ENCODE peak calls at places on chromosomes 3 and 15, in eight cellular contexts. W is GM23248, U is fibroblast of lung, V is PC-3, F is PC-9, B is neural progenitor cell, H is hepatocyte, C is H1. Y is an unnamed sample.

GRCh38 chr3:176842914-176843313 is 354.4 kb downstream of the TBL1XR1 start:
- DNase-seq in V (no peak), F (no peak), U (no peak), H (no peak), W (no peak), B (no peak), C (no peak), Y (no peak)

GRCh38 chr3:195086885-195087284 is 184.1 kb downstream of the XXYLT1 start:
- DNase-seq in B (no peak), F (no peak), H (no peak), W (no peak), V (no peak), U (no peak), C (no peak), Y (no peak)

GRCh38 chr3:149659173-149659468 is 1.3 kb upstream of the WWTR1 start:
- DNase-seq in H (no peak), C (no peak), W (no peak), B (no peak), U (peak; percentile 52), F (no peak), V (no peak), Y (no peak)

GRCh38 chr15:87722941-87723691 is 533.4 kb downstream of the NTRK3 start:
- DNase-seq in H (no peak), F (no peak), C (no peak), B (peak; percentile 45), U (no peak), V (peak; percentile 22), W (no peak), Y (no peak)

GRCh38 chr3:142953443-142953842 is 10.0 kb downstream of the PAQR9 start:
- DNase-seq in H (no peak), V (no peak), U (no peak), F (no peak), B (no peak), W (no peak), C (no peak), Y (no peak)

GRCh38 chr15:39770748-39771689 is 11.6 kb downstream of the FSIP1 start:
- DNase-seq in W (peak; percentile 93), B (no peak), V (no peak), U (peak; percentile 64), H (no peak), F (no peak), C (no peak), Y (no peak)

GRCh38 chr3:108090066-108090700 is 648 bp downstream of the CD47 start:
- DNase-seq in V (peak; percentile 34), B (peak; percentile 48), F (peak; percentile 46), C (peak; percentile 67), H (peak; percentile 28), W (peak; percentile 63), U (peak; percentile 58), Y (no peak)

GRCh38 chr3:143586565-143586964 is 261.7 kb downstream of the SLC9A9 start:
- DNase-seq in V (no peak), W (peak; percentile 60), U (no peak), F (no peak), H (no peak), B (peak; percentile 20), C (no peak), Y (no peak)

GRCh38 chr3:128784228-128784627 is 58.2 kb downstream of the RAB7A start:
- DNase-seq in B (peak; percentile 82), H (peak; percentile 39), U (no peak), C (peak; percentile 83), W (no peak), F (no peak), V (no peak), Y (no peak)

GRCh38 chr15:64883997-64884511 is 27.6 kb upstream of the ANKDD1A start:
- DNase-seq in U (peak; percentile 82), F (peak; percentile 69), C (no peak), V (peak; percentile 56), B (no peak), H (peak; percentile 75), W (peak; percentile 94), Y (peak; percentile 97)

GRCh38 chr3:35437381-35437780 is 201.9 kb upstream of the ARPP21 start:
- DNase-seq in C (no peak), H (no peak), W (no peak), F (no peak), V (no peak), U (no peak), B (no peak), Y (no peak)

GRCh38 chr3:13282528-13282985 is 137.6 kb downstream of the NUP210 start:
- DNase-seq in B (peak; percentile 77), U (no peak), F (no peak), V (peak; percentile 39), C (peak; percentile 65), H (peak; percentile 38), W (peak; percentile 15), Y (no peak)

GRCh38 chr3:13281657-13282527 is 138.2 kb downstream of the NUP210 start:
- DNase-seq in F (peak; percentile 57), V (peak; percentile 60), W (no peak), U (no peak), H (no peak), B (peak; percentile 63), C (peak; percentile 61), Y (no peak)

GRCh38 chr3:13285007-13285567 is 135.0 kb downstream of the NUP210 start:
- DNase-seq in V (no peak), H (no peak), U (no peak), C (no peak), B (no peak), W (no peak), F (no peak), Y (no peak)

GRCh38 chr3:13283877-13284264 is 136.3 kb downstream of the NUP210 start:
- DNase-seq in H (no peak), W (no peak), F (no peak), B (no peak), U (no peak), C (no peak), V (no peak), Y (no peak)

GRCh38 chr3:13282986-13283876 is 136.9 kb downstream of the NUP210 start:
- DNase-seq in B (peak; percentile 70), V (peak; percentile 63), U (no peak), F (no peak), C (peak; percentile 74), H (peak; percentile 52), W (peak; percentile 40), Y (no peak)
- TF ChIP-seq EZH2 in B (peak; percentile 12), V (no peak), U (peak; percentile 56), F (no peak), C (no peak), H (no peak), W (peak; percentile 94), Y (peak; percentile 93)

GRCh38 chr15:42502472-42502871 is 7.0 kb downstream of the SNAP23 start:
- DNase-seq in B (no peak), F (no peak), H (no peak), U (no peak), C (no peak), V (no peak), W (no peak), Y (no peak)
- H3K4me1 ChIP-seq in B (no peaks in the 10 kb centered on the region), F (peaks cover 14% of the 10 kb centered on the region), H (peaks cover 20% of the 10 kb centered on the region), U (peaks cover 6% of the 10 kb centered on the region), C (no peaks in the 10 kb centered on the region), V (peaks cover 21% of the 10 kb centered on the region), W (peaks cover 22% of the 10 kb centered on the region), Y (peaks cover 21% of the 10 kb centered on the region)

GRCh38 chr3:158107508-158108095 is 1.4 kb upstream of the SHOX2 start:
- DNase-seq in W (no peak), B (no peak), U (no peak), V (no peak), C (no peak), H (no peak), F (no peak), Y (no peak)

GRCh38 chr3:158106773-158107461 is 697 bp upstream of the SHOX2 start:
- DNase-seq in W (peak; percentile 52), H (peak; percentile 22), V (no peak), B (peak; percentile 66), U (no peak), F (no peak), C (peak; percentile 75), Y (no peak)

GRCh38 chr3:158104346-158105020 is 1.7 kb downstream of the SHOX2 start:
- DNase-seq in H (no peak), F (no peak), W (no peak), B (no peak), C (no peak), U (no peak), V (no peak), Y (no peak)

GRCh38 chr3:158105124-158105709 is 1.0 kb downstream of the SHOX2 start:
- DNase-seq in W (peak; percentile 88), H (peak; percentile 20), C (peak; percentile 79), F (no peak), U (no peak), B (peak; percentile 61), V (no peak), Y (no peak)

GRCh38 chr3:158105710-158106438 is at the start of gene SHOX2:
- DNase-seq in B (peak; percentile 78), F (peak; percentile 42), C (no peak), U (peak; percentile 60), W (peak; percentile 83), V (no peak), H (peak; percentile 52), Y (no peak)
- TF ChIP-seq EZH2 in B (peak; percentile 83), F (no peak), C (peak; percentile 72), U (no peak), W (no peak), V (no peak), H (peak; percentile 99), Y (peak; percentile 89)

GRCh38 chr3:40853474-40853873 is 328.7 kb downstream of the ZNF621 start:
- DNase-seq in C (no peak), U (no peak), F (no peak), H (no peak), V (no peak), B (no peak), W (no peak), Y (no peak)

GRCh38 chr3:40852712-40853111 is 328.0 kb downstream of the ZNF621 start:
- DNase-seq in V (no peak), C (no peak), H (no peak), U (no peak), F (no peak), W (no peak), B (no peak), Y (no peak)

GRCh38 chr3:40848411-40848810 is 323.7 kb downstream of the ZNF621 start:
- DNase-seq in H (no peak), C (no peak), B (no peak), V (no peak), F (no peak), U (no peak), W (no peak), Y (no peak)

GRCh38 chr3:40855871-40856270 is 331.1 kb downstream of the ZNF621 start:
- DNase-seq in F (no peak), V (no peak), H (no peak), B (no peak), U (no peak), C (no peak), W (no peak), Y (no peak)

DNA sequence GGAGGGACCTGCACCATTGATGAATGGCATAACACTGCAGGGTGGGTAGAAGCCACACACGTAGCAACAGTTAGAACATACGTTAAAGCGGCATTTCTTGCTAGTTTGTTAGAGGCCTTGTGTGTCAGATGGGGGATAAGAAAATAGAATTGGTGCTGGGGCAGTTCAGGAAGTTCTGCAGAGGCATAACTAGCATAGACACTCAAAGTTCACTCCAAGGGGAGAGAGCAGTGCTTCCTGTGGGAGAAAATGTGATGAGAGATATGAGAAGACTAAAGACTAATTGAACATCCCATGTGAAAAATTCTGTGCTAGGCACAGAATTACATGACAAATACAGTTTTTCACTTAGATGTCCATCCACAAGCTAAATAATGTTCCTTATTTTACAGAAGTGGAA is 327.1 kb downstream of the ZNF621 start:
- DNase-seq in W (no peak), F (no peak), C (no peak), H (no peak), U (no peak), V (no peak), B (no peak), Y (no peak)
- H3K4me1 ChIP-seq in W (no peaks in the 10 kb centered on the region), F (no peaks in the 10 kb centered on the region), C (peaks cover 10% of the 10 kb centered on the region), H (no peaks in the 10 kb centered on the region), U (no peaks in the 10 kb centered on the region), V (no peaks in the 10 kb centered on the region), B (peaks cover 18% of the 10 kb centered on the region), Y (no peaks in the 10 kb centered on the region)

Y was measured in keratinocyte.